ENCODE peak calls at places on chromosome 13, in seven cellular contexts. I is NCI-H1105, N is neural progenitor cell, B is T-helper 9 cell, E is neural crest cell, J is psoas muscle, Y is NCI-H2171 treated with DMSO at 0.1 percent for 48 hours. C is an unnamed sample.

GRCh38 chr13:78121459-78122348 is 203.1 kb upstream of the EDNRB start:
- DNase-seq in I (peak; percentile 8), N (peak; percentile 65), B (no peak), E (peak; percentile 50), J (no peak), Y (peak; percentile 57), C (peak; percentile 59)

GRCh38 chr13:110516500-110516899 is 45.0 kb downstream of the RAB20 start:
- DNase-seq in I (no peak), N (no peak), B (no peak), E (no peak), J (no peak), Y (no peak), C (no peak)

GRCh38 chr13:112496166-112496565 is 91.8 kb downstream of the TUBGCP3 start:
- DNase-seq in I (no peak), N (no peak), B (no peak), E (no peak), J (no peak), Y (no peak), C (no peak)

GRCh38 chr13:30415430-30416030 is 6.8 kb upstream of the UBE2L5 start:
- DNase-seq in I (no peak), N (no peak), B (no peak), E (no peak), J (no peak), Y (no peak), C (no peak)

GRCh38 chr13:40475617-40476016 is 190.8 kb downstream of the FOXO1 start:
- DNase-seq in I (no peak), N (no peak), B (no peak), E (no peak), J (no peak), Y (no peak), C (no peak)

GRCh38 chr13:35879111-35879510 is 252.1 kb downstream of the DCLK1 start:
- DNase-seq in I (no peak), N (no peak), B (no peak), E (no peak), J (no peak), Y (peak; percentile 7), C (peak; percentile 11)

GRCh38 chr13:43269037-43269476 is 245.7 kb downstream of the DNAJC15 start:
- DNase-seq in I (no peak), N (no peak), B (no peak), E (no peak), J (no peak), Y (no peak), C (peak; percentile 87)

GRCh38 chr13:98925949-98926348 is 51.9 kb downstream of the DOCK9 start:
- DNase-seq in I (no peak), N (no peak), B (no peak), E (no peak), J (no peak), Y (no peak), C (peak; percentile 13)

GRCh38 chr13:62684359-62684758 is 1268.7 kb upstream of the PCDH20 start:
- DNase-seq in I (no peak), N (no peak), B (no peak), E (no peak), J (no peak), Y (no peak), C (no peak)

GRCh38 chr13:59545007-59545406 is 618.7 kb downstream of the DIAPH3 start:
- DNase-seq in I (no peak), N (no peak), B (no peak), E (no peak), J (no peak), Y (peak; percentile 58), C (no peak)